ENCODE peak calls at places on chromosomes 7 and 10, in four cellular contexts. C, E, G and T are unnamed samples.

GRCh38 chr7:80334185-80334584 is 177.7 kb downstream of the GNAT3 start:
- DNase-seq in C (no peak), G (no peak), E (no peak), T (no peak)

GRCh38 chr7:40865441-40866233 is 730.8 kb downstream of the SUGCT start:
- DNase-seq in E (no peak), G (no peak), C (no peak), T (no peak)

GRCh38 chr7:46229409-46229808 is 308.3 kb upstream of the IGFBP3 start:
- DNase-seq in C (no peak), E (no peak), G (peak; percentile 83), T (no peak)

GRCh38 chr10:26621889-26622681 is 75.4 kb upstream of the PDSS1 start:
- DNase-seq in E (no peak), G (no peak), C (no peak), T (peak; percentile 29)

GRCh38 chr10:14945097-14945496 is 8.8 kb downstream of the DCLRE1C start:
- DNase-seq in E (no peak), G (no peak), C (no peak), T (no peak)

GRCh38 chr10:103951942-103952341 is 15.0 kb upstream of the SLK start:
- DNase-seq in E (no peak), G (no peak), C (no peak), T (no peak)

GRCh38 chr7:151375530-151376217 is 34.1 kb downstream of the NUB1 start:
- DNase-seq in G (no peak), C (no peak), E (no peak), T (no peak)

GRCh38 chr10:69451209-69451783 is at the start of gene TSPAN15:
- DNase-seq in E (peak; percentile 49), C (peak; percentile 59), G (no peak), T (peak; percentile 62)

GRCh38 chr10:6300106-6300783 is 97.5 kb downstream of the PFKFB3 start:
- DNase-seq in E (no peak), G (no peak), C (peak; percentile 51), T (peak; percentile 83)